ENCODE peak calls at places on chromosome 11, in five cellular contexts. Y is heart right ventricle, P is MV-4-11, O is BJ, Z is C1 segment of cervical spinal cord. R is an unnamed sample.

GRCh38 chr11:45678962-45679361 is 13.5 kb upstream of the CHST1 start:
- DNase-seq in Z (no peak), P (no peak), O (no peak), Y (no peak), R (no peak)

GRCh38 chr11:70953720-70954119 is 298.7 kb downstream of the SHANK2 start:
- DNase-seq in O (no peak), Z (no peak), P (no peak), Y (no peak), R (no peak)

GRCh38 chr11:20112291-20113146 is 47.8 kb downstream of the DBX1 start:
- DNase-seq in Y (peak), Z (peak), O (peak), P (peak), R (no peak)

GRCh38 chr11:93514712-93515111 is 28.5 kb downstream of the SMCO4 start:
- DNase-seq in Y (no peak), P (no peak), O (no peak), Z (no peak), R (no peak)

GRCh38 chr11:122813176-122813917 is 25.0 kb upstream of the CRTAM start:
- DNase-seq in Y (no peak), Z (no peak), O (no peak), P (no peak), R (no peak)

GRCh38 chr11:5004429-5005274 is 10.0 kb downstream of the OR51L1 start:
- DNase-seq in O (peak), Z (peak), P (peak), Y (peak), R (peak)

GRCh38 chr11:1741741-1742140 is 8.7 kb downstream of the IFITM10 start:
- DNase-seq in O (no peak), P (no peak), Z (no peak), Y (no peak), R (no peak)

GRCh38 chr11:126102436-126102894 is 39.8 kb upstream of the CDON start:
- DNase-seq in Z (no peak), O (no peak), P (peak), Y (peak), R (no peak)

GRCh38 chr11:11243790-11244469 is 109.1 kb downstream of the CSNK2A3 start:
- DNase-seq in Y (peak), O (no peak), P (peak), Z (no peak), R (peak)

GRCh38 chr11:3121931-3122774 is 43.0 kb downstream of the OSBPL5 start:
- DNase-seq in Y (peak), Z (no peak), O (no peak), P (no peak), R (no peak)

GRCh38 chr11:64260147-64260708 is 8.9 kb downstream of the PLCB3 start:
- DNase-seq in Z (no peak), Y (no peak), P (no peak), O (no peak), R (no peak)

GRCh38 chr11:92224394-92225205 is at the start of gene FAT3:
- DNase-seq in Y (peak), O (no peak), Z (no peak), P (no peak), R (no peak)

GRCh38 chr11:69155302-69156198 is at the start of gene SMIM38:
- DNase-seq in Z (peak), Y (peak), O (no peak), P (no peak), R (no peak)

GRCh38 chr11:62976109-62976508 is 8.7 kb downstream of the SLC22A6 start:
- DNase-seq in Y (no peak), Z (no peak), P (no peak), O (no peak), R (no peak)

GRCh38 chr11:8315463-8315862 is 51.8 kb upstream of the LMO1 start:
- DNase-seq in O (no peak), Z (no peak), Y (no peak), P (no peak), R (no peak)

GRCh38 chr11:120815260-120816100 is 208.4 kb upstream of the TBCEL start:
- DNase-seq in Y (no peak), Z (no peak), O (no peak), P (no peak), R (no peak)

GRCh38 chr11:17967661-17968060 is 45.2 kb downstream of the SERGEF start:
- DNase-seq in Y (no peak), O (no peak), P (no peak), Z (no peak), R (no peak)

GRCh38 chr11:85595285-85595884 is 31.8 kb downstream of the DLG2 start:
- DNase-seq in Z (no peak), Y (no peak), P (peak), O (peak), R (peak)

GRCh38 chr11:102422817-102423725 is 29.5 kb downstream of the TMEM123 start:
- DNase-seq in Z (no peak), Y (no peak), P (peak), O (no peak), R (peak)

GRCh38 chr11:118398797-118399564 is 2.4 kb upstream of the ATP5MG start:
- DNase-seq in Z (no peak), O (no peak), Y (no peak), P (peak), R (no peak)

GRCh38 chr11:693415-693831 is 1.6 kb downstream of the DEAF1 start:
- DNase-seq in P (peak), Y (no peak), Z (no peak), O (no peak), R (peak)

GRCh38 chr11:15815246-15816209 is 540.8 kb downstream of the SOX6 start:
- DNase-seq in Y (no peak), O (no peak), Z (no peak), P (peak), R (no peak)

GRCh38 chr11:122979103-122979814 is 2.4 kb downstream of the BSX start:
- DNase-seq in O (no peak), Z (no peak), Y (no peak), P (no peak), R (no peak)

GRCh38 chr11:128021304-128022006 is 565.9 kb downstream of the ETS1 start:
- DNase-seq in Z (no peak), Y (no peak), P (no peak), O (no peak), R (no peak)

GRCh38 chr11:122209619-122210377 is 93.8 kb upstream of the BLID start:
- DNase-seq in Y (no peak), Z (peak), P (no peak), O (no peak), R (no peak)

GRCh38 chr11:18221274-18221876 is 15.2 kb downstream of the SAA4 start:
- DNase-seq in Y (no peak), P (no peak), O (no peak), Z (no peak), R (no peak)

GRCh38 chr11:10314199-10315072 is 9.6 kb downstream of the ADM start:
- DNase-seq in P (peak), O (no peak), Z (no peak), Y (no peak), R (peak)

GRCh38 chr11:88266157-88266556 is 71.4 kb downstream of the CTSC start:
- DNase-seq in Y (no peak), Z (no peak), P (peak), O (no peak), R (peak)

GRCh38 chr11:31875861-31876625 is 64.9 kb upstream of the PAX6 start:
- DNase-seq in O (no peak), Y (no peak), Z (no peak), P (no peak), R (no peak)

GRCh38 chr11:57772562-57772961 is 11.0 kb downstream of the CTNND1 start:
- DNase-seq in P (no peak), O (no peak), Z (no peak), Y (no peak), R (no peak)

GRCh38 chr11:130436171-130436570 is 7.8 kb upstream of the ADAMTS8 start:
- DNase-seq in O (no peak), P (no peak), Z (no peak), Y (no peak), R (no peak)

GRCh38 chr11:114149689-114150407 is 90.3 kb downstream of the ZBTB16 start:
- DNase-seq in O (no peak), Z (no peak), P (no peak), Y (no peak), R (no peak)

GRCh38 chr11:95508219-95508880 is 277.3 kb upstream of the SESN3 start:
- DNase-seq in Y (no peak), P (no peak), Z (no peak), O (no peak), R (no peak)

GRCh38 chr11:35035894-35036408 is 103.0 kb upstream of the CD44 start:
- DNase-seq in Z (no peak), O (peak), Y (no peak), P (peak), R (peak)

GRCh38 chr11:97722721-97723120 is 1298.0 kb upstream of the CNTN5 start:
- DNase-seq in Z (no peak), P (no peak), O (no peak), Y (no peak), R (no peak)

GRCh38 chr11:113952070-113952469 is 22.8 kb upstream of the HTR3A start:
- DNase-seq in P (peak), O (no peak), Z (no peak), Y (no peak), R (no peak)

GRCh38 chr11:128146926-128147605 is 440.3 kb downstream of the ETS1 start:
- DNase-seq in O (no peak), P (no peak), Y (no peak), Z (no peak), R (no peak)

GRCh38 chr11:134439181-134439580 is 27.1 kb upstream of the B3GAT1 start:
- DNase-seq in Z (no peak), O (no peak), Y (no peak), P (no peak), R (no peak)

GRCh38 chr11:61026121-61027031 is 54.9 kb downstream of the CD6 start:
- DNase-seq in Y (no peak), Z (no peak), P (peak), O (no peak), R (peak)

GRCh38 chr11:16809901-16810668 is 71.6 kb downstream of the C11orf58 start:
- DNase-seq in Y (peak), P (peak), O (no peak), Z (peak), R (no peak)